ENCODE peak calls at places on chromosomes 6 and 20, in seven cellular contexts. G is stomach, Y is transverse colon, X is A549, K is esophagus muscularis mucosa, A is K562, T is sigmoid colon. Q is an unnamed sample.

GRCh38 chr6:8130399-8130798 is 28.1 kb upstream of the EEF1E1 start:
- DNase-seq in G (no peak), Y (no peak), X (no peak), K (no peak), A (no peak), T (no peak), Q (no peak)

GRCh38 chr6:37253608-37254007 is 4.0 kb upstream of the TBC1D22B start:
- DNase-seq in G (no peak), Y (no peak), X (no peak), K (no peak), A (no peak), T (no peak), Q (no peak)

GRCh38 chr20:37442547-37442946 is 78.5 kb upstream of the NNAT start:
- DNase-seq in G (no peak), Y (no peak), X (no peak), K (no peak), A (no peak), T (no peak), Q (no peak)

GRCh38 chr20:32516985-32517873 is 67.9 kb downstream of the NOL4L start:
- DNase-seq in G (no peak), Y (no peak), X (no peak), K (no peak), A (no peak), T (no peak), Q (no peak)

GRCh38 chr20:41615110-41615509 is 3.1 kb downstream of the CHD6 start:
- DNase-seq in G (no peak), Y (no peak), X (no peak), K (no peak), A (no peak), T (no peak), Q (no peak)

GRCh38 chr20:3203315-3204123 is 963 bp downstream of the DDRGK1 start:
- DNase-seq in G (peak; percentile 33), Y (peak; percentile 37), X (no peak), K (no peak), A (peak; percentile 59), T (no peak), Q (peak; percentile 37)

GRCh38 chr6:28142446-28142845 is 763 bp downstream of the ZKSCAN8 start:
- DNase-seq in G (no peak), Y (no peak), X (no peak), K (no peak), A (no peak), T (no peak), Q (no peak)

GRCh38 chr20:58432190-58432954 is 43.3 kb downstream of the VAPB start:
- DNase-seq in G (no peak), Y (no peak), X (no peak), K (no peak), A (no peak), T (peak; percentile 79), Q (no peak)

GRCh38 chr6:50994026-50994720 is 175.5 kb downstream of the TFAP2B start:
- DNase-seq in G (no peak), Y (no peak), X (no peak), K (no peak), A (no peak), T (no peak), Q (no peak)

GRCh38 chr6:3315841-3316240 is 57.1 kb downstream of the PSMG4 start:
- DNase-seq in G (no peak), Y (no peak), X (no peak), K (no peak), A (no peak), T (peak; percentile 44), Q (no peak)

GRCh38 chr6:71404145-71404966 is 115.7 kb downstream of the OGFRL1 start:
- DNase-seq in G (no peak), Y (no peak), X (peak; percentile 85), K (no peak), A (no peak), T (no peak), Q (no peak)

GRCh38 chr6:110859335-110859792 is 15.2 kb upstream of the AMD1 start:
- DNase-seq in G (no peak), Y (no peak), X (no peak), K (no peak), A (no peak), T (no peak), Q (no peak)

GRCh38 chr6:29005183-29005885 is at the start of gene ZNF311:
- DNase-seq in G (peak; percentile 47), Y (peak; percentile 60), X (peak; percentile 63), K (no peak), A (peak; percentile 64), T (peak; percentile 77), Q (peak; percentile 49)

GRCh38 chr20:3760980-3761379 is 6.6 kb downstream of the ADISSP start:
- DNase-seq in G (no peak), Y (no peak), X (no peak), K (no peak), A (no peak), T (no peak), Q (no peak)

GRCh38 chr6:166460473-166461437 is 78.0 kb upstream of the MPC1 start:
- DNase-seq in G (no peak), Y (no peak), X (no peak), K (no peak), A (no peak), T (no peak), Q (no peak)

GRCh38 chr20:56171087-56172012 is 77.2 kb upstream of the MC3R start:
- DNase-seq in G (no peak), Y (no peak), X (peak; percentile 29), K (no peak), A (no peak), T (no peak), Q (peak; percentile 35)

GRCh38 chr6:18293192-18293904 is 29.0 kb upstream of the DEK start:
- DNase-seq in G (no peak), Y (peak; percentile 59), X (peak; percentile 37), K (no peak), A (no peak), T (no peak), Q (no peak)

GRCh38 chr20:8434326-8434876 is 302.3 kb downstream of the PLCB1 start:
- DNase-seq in G (no peak), Y (no peak), X (no peak), K (no peak), A (no peak), T (no peak), Q (no peak)

GRCh38 chr20:63942250-63943006 is 13.8 kb downstream of the UCKL1 start:
- DNase-seq in G (peak; percentile 69), Y (peak; percentile 50), X (peak; percentile 52), K (no peak), A (peak; percentile 77), T (peak; percentile 65), Q (peak; percentile 47)

GRCh38 chr20:18020931-18021330 is 36.8 kb downstream of the OVOL2 start:
- DNase-seq in G (no peak), Y (no peak), X (no peak), K (no peak), A (no peak), T (no peak), Q (no peak)

GRCh38 chr20:15240801-15241200 is 903.4 kb upstream of the FLRT3 start:
- DNase-seq in G (no peak), Y (no peak), X (no peak), K (no peak), A (no peak), T (no peak), Q (no peak)

GRCh38 chr20:35273449-35274171 is 4.3 kb downstream of the MMP24OS start:
- DNase-seq in G (peak; percentile 36), Y (no peak), X (no peak), K (no peak), A (no peak), T (no peak), Q (no peak)

DNA sequence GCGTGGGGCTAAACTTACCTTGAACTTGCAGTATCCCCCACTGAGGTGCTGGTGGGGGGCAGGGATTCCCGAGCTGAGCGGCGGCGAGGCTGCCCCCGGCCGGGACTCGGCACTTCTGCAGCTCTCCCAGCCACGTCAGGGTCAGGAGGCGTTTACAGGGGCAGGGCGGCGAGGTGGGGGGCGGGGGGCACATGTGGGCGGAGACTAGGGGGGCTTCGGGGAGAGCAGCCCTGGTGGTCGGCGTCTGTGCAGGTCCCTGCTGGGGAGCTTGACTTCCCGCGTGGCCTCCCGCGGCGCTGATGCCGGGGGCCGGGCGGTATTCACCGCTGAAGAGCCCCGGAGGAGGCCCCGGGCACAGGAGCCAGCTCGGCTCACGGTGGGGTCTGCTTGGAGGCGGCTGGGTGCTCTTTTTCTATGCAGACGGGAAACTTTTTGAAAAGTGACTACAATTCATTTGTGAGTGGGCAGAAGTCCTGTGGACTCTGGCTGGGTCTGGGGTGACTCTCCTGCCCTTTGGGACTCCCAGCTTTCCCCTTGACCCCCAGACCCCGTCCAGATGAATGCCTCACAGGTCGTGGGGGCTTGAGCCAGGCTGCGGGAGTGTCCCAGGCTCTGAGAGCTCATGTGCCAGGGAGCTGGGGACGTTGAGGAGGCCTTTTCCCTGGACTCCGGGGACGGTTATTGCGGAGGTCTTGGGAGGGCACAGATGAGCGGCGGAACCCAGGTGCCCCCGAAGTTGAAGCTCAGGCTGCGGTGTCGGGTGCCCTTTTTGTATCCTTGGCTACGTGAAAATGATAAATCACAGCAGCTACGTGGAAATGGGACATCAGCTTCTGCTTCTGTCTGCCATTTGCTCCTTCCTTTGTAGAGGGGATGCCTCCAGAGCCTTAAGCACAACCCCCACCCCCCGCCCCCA is 75.9 kb upstream of the GATA5 start:
- DNase-seq in G (no peak), Y (no peak), X (no peak), K (no peak), A (no peak), T (no peak), Q (no peak)
- H3K27ac ChIP-seq in G (no peak overlapping the region), Y (peak overlapping the region; percentile 92), X (no peak overlapping the region), K (peak overlapping the region; percentile 89), A (no peak overlapping the region), T (peak overlapping the region; percentile 97), Q (no peak overlapping the region)

GRCh38 chr6:52499026-52499425 is 77.8 kb downstream of the TRAM2 start:
- DNase-seq in G (no peak), Y (no peak), X (no peak), K (no peak), A (no peak), T (no peak), Q (no peak)

GRCh38 chr6:52496609-52497008 is 76.5 kb downstream of the EFHC1 start:
- DNase-seq in G (no peak), Y (no peak), X (no peak), K (no peak), A (no peak), T (no peak), Q (no peak)

GRCh38 chr6:52495859-52496396 is 75.8 kb downstream of the EFHC1 start:
- DNase-seq in G (no peak), Y (no peak), X (no peak), K (no peak), A (no peak), T (no peak), Q (no peak)

GRCh38 chr6:52498538-52499017 is 78.3 kb downstream of the TRAM2 start:
- DNase-seq in G (no peak), Y (peak; percentile 60), X (no peak), K (no peak), A (no peak), T (no peak), Q (no peak)

GRCh38 chr6:52497652-52498408 is 77.7 kb downstream of the EFHC1 start:
- DNase-seq in G (no peak), Y (peak; percentile 72), X (no peak), K (no peak), A (no peak), T (peak; percentile 82), Q (no peak)
- TF ChIP-seq EP300 in G (no peak), Y (no peak), X (no peak), K (no peak), A (no peak), T (no peak), Q (no peak)

GRCh38 chr20:49984426-49985153 is 1.8 kb downstream of the SNAI1 start:
- DNase-seq in G (no peak), Y (no peak), X (no peak), K (no peak), A (no peak), T (no peak), Q (no peak)
- H3K4me1 ChIP-seq in G (peaks cover 39% of the 10 kb centered on the region), Y (peaks cover 16% of the 10 kb centered on the region), X (peaks cover 66% of the 10 kb centered on the region), K (peaks cover 76% of the 10 kb centered on the region), A (peaks cover 73% of the 10 kb centered on the region), T (no peaks in the 10 kb centered on the region), Q (peaks cover 16% of the 10 kb centered on the region)

GRCh38 chr20:699342-699741 is 23.7 kb upstream of the SCRT2 start:
- DNase-seq in G (no peak), Y (no peak), X (no peak), K (no peak), A (no peak), T (no peak), Q (no peak)
- H3K27ac ChIP-seq in G (no peak overlapping the region), Y (no peak overlapping the region), X (no peak overlapping the region), K (no peak overlapping the region), A (no peak overlapping the region), T (no peak overlapping the region), Q (no peak overlapping the region)